ENCODE peak calls at places on chromosomes 4 and X, in four cellular contexts. M is HCT116, E is HepG2, U is K562. V is an unnamed sample.
A peak's percentile ranks its signal among the peaks of the same experiment; 100 is the strongest.

GRCh38 chr4:21117771-21118170 is 417.5 kb downstream of the PACRGL start:
- DNase-seq in M (no peak), E (no peak), U (no peak), V (no peak)

GRCh38 chr4:89708903-89709361 is 128.0 kb downstream of the SNCA start:
- DNase-seq in M (no peak), E (no peak), U (no peak), V (no peak)

GRCh38 chrX:113305496-113305895 is 464.9 kb upstream of the AMOT start:
- DNase-seq in M (no peak), E (no peak), U (no peak), V (no peak)

GRCh38 chr4:125105561-125105960 is 209.2 kb upstream of the FAT4 start:
- DNase-seq in M (no peak), E (no peak), U (no peak), V (no peak)

GRCh38 chr4:89298788-89299152 is 8.8 kb downstream of the GPRIN3 start:
- DNase-seq in M (no peak), E (no peak), U (no peak), V (no peak)

GRCh38 chr4:139834210-139834609 is 168.6 kb downstream of the MGST2 start:
- DNase-seq in M (no peak), E (peak; percentile 76), U (no peak), V (no peak)

GRCh38 chr4:99811850-99812249 is 4.8 kb upstream of the DAPP1 start:
- DNase-seq in M (peak; percentile 33), E (peak; percentile 15), U (peak; percentile 44), V (peak; percentile 7)

GRCh38 chr4:57499786-57500185 is 389.6 kb upstream of the IGFBP7 start:
- DNase-seq in M (no peak), E (peak; percentile 42), U (no peak), V (no peak)

GRCh38 chr4:52651993-52652672 is 7.0 kb downstream of the USP46 start:
- DNase-seq in M (no peak), E (no peak), U (no peak), V (no peak)

GRCh38 chr4:10613926-10614478 is 70.6 kb downstream of the CLNK start:
- DNase-seq in M (no peak), E (no peak), U (no peak), V (no peak)

GRCh38 chr4:162506253-162506652 is 342.5 kb upstream of the FSTL5 start:
- DNase-seq in M (no peak), E (no peak), U (no peak), V (no peak)

GRCh38 chrX:12446342-12447075 is 308.2 kb downstream of the FRMPD4 start:
- DNase-seq in M (no peak), E (no peak), U (no peak), V (no peak)

GRCh38 chr4:127500242-127500641 is 132.5 kb upstream of the INTU start:
- DNase-seq in M (no peak), E (no peak), U (no peak), V (no peak)

GRCh38 chr4:121189811-121190210 is 25.7 kb upstream of the TNIP3 start:
- DNase-seq in M (no peak), E (no peak), U (no peak), V (no peak)

GRCh38 chrX:70052895-70053615 is 3.3 kb upstream of the AWAT2 start:
- DNase-seq in M (no peak), E (no peak), U (no peak), V (no peak)

GRCh38 chrX:17814059-17814458 is 47.0 kb downstream of the RAI2 start:
- DNase-seq in M (no peak), E (no peak), U (no peak), V (no peak)

GRCh38 chr4:47704693-47705325 is 133.1 kb downstream of the CORIN start:
- DNase-seq in M (no peak), E (peak; percentile 58), U (no peak), V (no peak)

GRCh38 chr4:182478475-182478874 is 235.3 kb downstream of the TENM3 start:
- DNase-seq in M (peak; percentile 16), E (peak; percentile 29), U (peak; percentile 13), V (no peak)

GRCh38 chr4:76897522-76898384 is at the start of gene SOWAHB:
- DNase-seq in M (peak; percentile 69), E (peak; percentile 40), U (no peak), V (no peak)

GRCh38 chr4:83219344-83219990 is 65.1 kb downstream of the COQ2 start:
- DNase-seq in M (no peak), E (no peak), U (no peak), V (no peak)

GRCh38 chr4:183588169-183588675 is 70.8 kb downstream of the RWDD4 start:
- DNase-seq in M (no peak), E (no peak), U (no peak), V (no peak)

GRCh38 chr4:148067307-148067916 is 335.5 kb downstream of the ARHGAP10 start:
- DNase-seq in M (no peak), E (no peak), U (no peak), V (no peak)

GRCh38 chrX:135625995-135626394 is 87.4 kb upstream of the CT45A1 start:
- DNase-seq in M (peak; percentile 2), E (peak; percentile 1), U (peak; percentile 9), V (no peak)

GRCh38 chr4:168019019-168019651 is 73.2 kb upstream of the ANXA10 start:
- DNase-seq in M (no peak), E (no peak), U (no peak), V (no peak)

GRCh38 chr4:6222761-6223292 is 22.5 kb upstream of the JAKMIP1 start:
- DNase-seq in M (peak; percentile 62), E (no peak), U (no peak), V (no peak)

GRCh38 chrX:28595346-28595745 is 8.1 kb downstream of the IL1RAPL1 start:
- DNase-seq in M (no peak), E (no peak), U (no peak), V (no peak)

GRCh38 chr4:53730431-53730830 is 139.1 kb upstream of the LNX1 start:
- DNase-seq in M (no peak), E (no peak), U (no peak), V (no peak)

GRCh38 chr4:143364063-143364462 is 27.4 kb downstream of the GAB1 start:
- DNase-seq in M (no peak), E (no peak), U (no peak), V (no peak)

GRCh38 chr4:139299536-139299935 is 1.8 kb upstream of the NAA15 start:
- DNase-seq in M (no peak), E (no peak), U (no peak), V (no peak)

GRCh38 chrX:140701480-140701879 is 8.1 kb upstream of the LINC00632 start:
- DNase-seq in M (no peak), E (no peak), U (no peak), V (no peak)

GRCh38 chrX:107935200-107935599 is 47.0 kb downstream of the TEX13B start:
- DNase-seq in M (no peak), E (no peak), U (no peak), V (peak; percentile 2)

GRCh38 chr4:74946196-74946595 is 13.3 kb downstream of the PARM1 start:
- DNase-seq in M (no peak), E (no peak), U (no peak), V (no peak)

GRCh38 chr4:74950200-74950599 is 17.3 kb downstream of the PARM1 start:
- DNase-seq in M (no peak), E (no peak), U (no peak), V (no peak)

GRCh38 chr4:74948279-74948678 is 15.4 kb downstream of the PARM1 start:
- DNase-seq in M (no peak), E (no peak), U (no peak), V (no peak)

GRCh38 chr4:74944354-74944793 is 11.5 kb downstream of the PARM1 start:
- DNase-seq in M (no peak), E (no peak), U (no peak), V (no peak)

DNA sequence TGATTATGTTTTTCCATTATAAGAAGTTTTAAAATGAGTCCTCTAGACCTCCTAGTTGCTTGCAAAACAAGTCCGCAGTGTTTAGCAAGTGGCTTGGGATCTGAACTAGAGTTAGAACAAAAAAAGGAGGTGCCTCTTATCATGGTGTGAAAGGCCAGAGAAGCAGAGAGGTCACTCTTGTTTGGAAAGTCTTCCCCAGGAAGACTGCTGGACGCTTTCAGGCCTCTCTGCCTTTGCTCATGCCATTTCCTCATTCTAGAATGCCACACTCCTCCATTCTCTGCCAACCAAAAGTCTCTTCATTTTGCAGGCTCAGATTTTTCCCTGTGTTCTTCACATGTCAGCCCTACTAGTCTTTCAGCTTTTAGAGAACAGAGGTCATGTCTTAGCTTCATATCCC is 14.9 kb downstream of the PARM1 start:
- DNase-seq in M (no peak), E (no peak), U (no peak), V (no peak)
- TF ChIP-seq POLR2AphosphoS5 in M (no peak), E (no peak), U (no peak), V (no peak)

DNA sequence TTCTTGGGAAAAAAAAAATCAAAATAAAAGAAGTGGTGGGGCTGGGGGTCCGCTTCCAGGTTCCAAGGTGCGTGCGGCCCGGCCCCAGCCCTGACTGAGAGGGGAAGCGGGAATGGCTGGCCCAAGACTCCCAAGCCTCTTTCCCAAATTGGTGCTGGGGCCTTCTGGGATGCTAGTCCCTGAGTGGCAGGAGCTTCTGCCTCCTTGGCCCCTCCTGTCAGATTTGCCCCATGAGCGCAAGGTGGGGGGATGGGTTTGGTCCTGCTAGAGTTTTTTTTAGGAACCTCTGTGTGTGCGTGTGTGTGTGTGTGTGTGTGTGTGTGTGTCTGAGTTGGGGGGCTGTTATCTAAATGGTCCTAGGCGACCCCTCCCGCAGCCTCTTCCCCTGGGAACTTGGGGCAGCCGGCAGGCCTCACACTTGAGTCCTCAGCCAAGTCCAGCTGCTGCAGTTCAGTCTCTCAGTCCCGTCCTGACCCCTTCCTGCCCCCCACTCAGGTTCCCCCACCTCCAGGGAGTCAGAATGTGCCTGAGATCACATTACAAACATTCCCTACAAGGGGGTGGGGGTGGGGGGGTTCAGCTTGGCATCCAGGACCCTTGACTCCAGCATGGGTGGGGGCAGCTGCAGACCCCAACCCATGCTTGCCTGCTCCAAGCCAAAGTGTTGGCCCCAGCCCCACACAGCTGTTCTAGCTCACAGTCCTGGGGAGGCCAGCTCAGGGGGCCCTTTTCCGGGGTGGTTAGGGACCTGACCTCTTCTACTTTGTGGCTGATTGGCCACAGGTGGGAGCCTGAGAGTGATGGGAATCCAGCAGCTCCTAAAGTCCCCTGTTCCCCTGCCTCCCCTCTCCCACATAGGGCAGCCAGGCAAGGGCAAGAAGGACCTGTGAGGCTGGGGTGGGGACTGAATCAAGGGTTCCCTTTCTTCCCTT is 4.0 kb downstream of the EFNB1 start:
- DNase-seq in M (no peak), E (no peak), U (no peak), V (no peak)
- H3K4me3 ChIP-seq in M (no peak overlapping the region), E (no peak overlapping the region), U (no peak overlapping the region), V (no peak overlapping the region)

DNA sequence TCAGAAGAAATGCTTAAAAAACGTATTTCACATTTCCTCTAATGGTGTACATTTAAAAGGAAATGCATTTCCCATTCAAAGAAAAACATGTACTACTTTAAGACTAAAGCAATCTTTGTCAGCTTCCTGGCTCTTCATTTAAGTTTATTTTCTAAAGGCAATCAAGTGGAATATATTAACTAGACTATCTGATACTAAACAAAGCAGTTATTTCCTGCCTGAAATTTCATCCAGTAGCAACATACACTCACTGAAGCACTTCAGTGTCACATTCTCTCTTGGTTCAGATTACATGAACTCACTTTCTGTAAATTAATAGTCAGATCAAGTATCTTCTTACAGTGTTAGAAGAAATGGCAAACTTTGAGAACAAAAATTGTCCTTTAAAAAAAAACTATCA is 42.5 kb downstream of the LRBA start:
- DNase-seq in M (no peak), E (no peak), U (no peak), V (no peak)
- TF ChIP-seq TCF7L2 in M (no peak), E (no peak), U (no peak), V (no peak)

GRCh38 chr4:169987327-169988228 is 38.6 kb downstream of the MFAP3L start:
- DNase-seq in M (no peak), E (no peak), U (no peak), V (no peak)
- TF ChIP-seq POLR2AphosphoS5 in M (no peak), E (no peak), U (no peak), V (no peak)